ENCODE peak calls at places on chromosomes 3 and 15, in eight cellular contexts. U, G, S, D, Q, O, Y and B are unnamed samples. For H3K27me3, the result is how much of the 10 kb centered on the place peaks cover.

GRCh38 chr15:50340431-50340830 is 14.6 kb downstream of the GABPB1 start:
- DNase-seq in S (no peak), U (no peak), D (no peak), O (no peak), G (no peak), Q (no peak), Y (no peak), B (no peak)

GRCh38 chr3:24520941-24521305 is 26.3 kb upstream of the THRB start:
- DNase-seq in G (no peak), D (no peak), S (peak), Q (no peak), Y (no peak), U (no peak), O (no peak), B (no peak)

GRCh38 chr15:33675246-33675645 is 293.1 kb upstream of the CHRM5 start:
- DNase-seq in Y (no peak), D (no peak), O (peak), S (peak), G (peak), U (peak), Q (no peak), B (no peak)

GRCh38 chr3:146184616-146185015 is 23.6 kb upstream of the PLOD2 start:
- DNase-seq in Y (no peak), Q (no peak), O (peak), U (peak), D (peak), S (no peak), G (no peak), B (no peak)

GRCh38 chr15:73924258-73924921 is 1.9 kb upstream of the LOXL1 start:
- DNase-seq in S (peak), Q (no peak), U (peak), D (no peak), O (peak), G (no peak), Y (no peak), B (no peak)

GRCh38 chr15:94185547-94186236 is 45.7 kb upstream of the MCTP2 start:
- DNase-seq in O (no peak), G (no peak), D (no peak), S (no peak), U (no peak), Q (no peak), Y (no peak), B (no peak)

GRCh38 chr3:136135039-136135802 is 60.9 kb downstream of the MSL2 start:
- DNase-seq in S (no peak), D (no peak), U (no peak), G (no peak), Q (no peak), O (peak), Y (no peak), B (no peak)

GRCh38 chr3:39154323-39155021 is 1.1 kb upstream of the CSRNP1 start:
- DNase-seq in G (peak), O (no peak), Q (no peak), D (no peak), S (no peak), Y (no peak), U (no peak), B (no peak)

GRCh38 chr15:40441012-40441735 is 421 bp downstream of the BAHD1 start:
- DNase-seq in Y (no peak), O (no peak), S (peak), G (peak), Q (no peak), U (no peak), D (no peak), B (peak)

GRCh38 chr15:46260937-46261336 is 626.1 kb downstream of the SQOR start:
- DNase-seq in U (no peak), S (peak), Q (no peak), O (no peak), G (peak), Y (no peak), D (no peak), B (no peak)

GRCh38 chr3:13566769-13567310 is 17.9 kb downstream of the FBLN2 start:
- DNase-seq in D (no peak), U (no peak), Y (no peak), G (no peak), S (no peak), O (no peak), Q (no peak), B (no peak)

GRCh38 chr3:185504636-185505035 is 5.8 kb upstream of the TMEM41A start:
- DNase-seq in O (no peak), D (no peak), Y (no peak), Q (no peak), S (no peak), G (no peak), U (no peak), B (no peak)

GRCh38 chr15:101407439-101407838 is 82.1 kb downstream of the PCSK6 start:
- DNase-seq in S (no peak), D (no peak), O (no peak), G (no peak), Q (no peak), U (no peak), Y (no peak), B (no peak)

GRCh38 chr3:197820550-197821335 is 29.7 kb downstream of the LRCH3 start:
- DNase-seq in D (no peak), S (no peak), G (no peak), O (no peak), Y (no peak), U (no peak), Q (no peak), B (no peak)

GRCh38 chr15:23857028-23857641 is 170.0 kb upstream of the NDN start:
- DNase-seq in G (peak), U (no peak), O (peak), D (peak), S (peak), Q (peak), Y (peak), B (no peak)

GRCh38 chr3:187694801-187695200 is 7.6 kb downstream of the RTP2 start:
- DNase-seq in O (peak), Y (peak), S (no peak), U (no peak), Q (no peak), D (no peak), G (no peak), B (no peak)

GRCh38 chr3:100107227-100107626 is 7.1 kb downstream of the FILIP1L start:
- DNase-seq in O (no peak), U (peak), Q (no peak), Y (no peak), S (no peak), D (no peak), G (no peak), B (no peak)

GRCh38 chr3:190617185-190617584 is 103.3 kb downstream of the IL1RAP start:
- DNase-seq in Y (peak), O (no peak), G (peak), U (no peak), Q (no peak), D (peak), S (no peak), B (no peak)

GRCh38 chr15:69395460-69395859 is 18.7 kb upstream of the KIF23 start:
- DNase-seq in Y (no peak), U (no peak), O (no peak), D (no peak), G (no peak), Q (no peak), S (no peak), B (no peak)

GRCh38 chr15:68994149-68994548 is 20.3 kb upstream of the NOX5 start:
- DNase-seq in Y (no peak), D (no peak), U (peak), S (no peak), G (no peak), O (peak), Q (no peak), B (peak)

GRCh38 chr15:77464129-77464865 is 43.6 kb downstream of the HMG20A start:
- DNase-seq in D (no peak), O (no peak), Q (no peak), Y (no peak), S (no peak), G (no peak), U (no peak), B (no peak)

GRCh38 chr3:95627697-95628096 is 1186.7 kb upstream of the EPHA6 start:
- DNase-seq in Q (no peak), O (no peak), U (no peak), G (no peak), Y (no peak), D (no peak), S (no peak), B (no peak)

GRCh38 chr3:134317106-134317947 is 56.9 kb downstream of the AMOTL2 start:
- DNase-seq in U (peak), G (no peak), S (no peak), D (no peak), Q (no peak), O (no peak), Y (no peak), B (no peak)

GRCh38 chr3:53140575-53141467 is 10.6 kb upstream of the RFT1 start:
- DNase-seq in U (peak), G (no peak), S (no peak), Q (no peak), D (no peak), O (peak), Y (no peak), B (no peak)

GRCh38 chr15:67512933-67513714 is 7.8 kb upstream of the C15orf61 start:
- DNase-seq in S (no peak), D (no peak), U (no peak), O (no peak), Y (no peak), G (no peak), Q (no peak), B (no peak)

GRCh38 chr3:183500349-183500748 is 55.2 kb downstream of the KLHL6 start:
- DNase-seq in G (no peak), O (no peak), U (no peak), Q (no peak), Y (no peak), D (no peak), S (no peak), B (peak)

GRCh38 chr3:81585057-81585456 is 176.4 kb downstream of the GBE1 start:
- DNase-seq in D (no peak), O (no peak), G (no peak), U (no peak), S (no peak), Q (no peak), Y (no peak), B (no peak)

GRCh38 chr3:5198986-5199731 is 11.7 kb downstream of the EDEM1 start:
- DNase-seq in U (no peak), Q (no peak), G (no peak), O (no peak), Y (no peak), D (peak), S (no peak), B (no peak)

GRCh38 chr15:65396965-65397317 is 19.1 kb upstream of the IGDCC3 start:
- DNase-seq in G (no peak), U (no peak), O (no peak), S (no peak), D (no peak), Y (no peak), Q (no peak), B (no peak)
- H3K27me3 ChIP-seq in G (half or more), U (under half), O (under half), S (under half), D (under half), Y (under half), Q (under half), B (half or more)

DNA sequence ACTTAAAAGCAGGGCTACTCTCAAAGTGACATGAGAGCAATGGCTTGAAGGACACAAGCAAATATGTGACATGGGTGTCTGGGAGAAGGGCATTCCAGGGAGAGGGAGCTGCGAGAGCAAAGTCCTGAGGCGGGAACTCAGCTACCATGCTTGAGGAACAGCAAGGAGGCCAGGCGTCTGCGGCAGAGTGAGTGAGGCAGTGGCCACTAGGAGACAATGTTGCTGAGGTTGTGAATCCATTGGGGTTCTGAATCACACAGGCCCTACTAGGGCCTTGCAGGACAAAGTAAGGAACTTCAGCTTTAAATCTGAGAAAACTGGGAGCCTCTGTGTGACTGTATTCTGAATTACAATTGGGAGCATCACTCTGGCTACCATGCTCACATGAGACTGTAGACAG is 94.1 kb upstream of the PRICKLE2 start:
- DNase-seq in Q (no peak), Y (no peak), O (no peak), D (no peak), U (no peak), G (peak), S (no peak), B (no peak)
- TF ChIP-seq CTCF in Q (no peak), Y (no peak), O (peak), D (no peak), U (peak), G (peak), S (no peak), B (no peak)

GRCh38 chr3:46632792-46633191 is 20.5 kb downstream of the FAM240A start:
- DNase-seq in U (no peak), O (peak), G (no peak), D (peak), S (no peak), Q (no peak), Y (no peak), B (no peak)

GRCh38 chr3:46626039-46626438 is 13.7 kb downstream of the FAM240A start:
- DNase-seq in D (no peak), Q (no peak), S (no peak), Y (no peak), G (no peak), O (no peak), U (no peak), B (no peak)

GRCh38 chr3:46629571-46630517 is 17.5 kb downstream of the FAM240A start:
- DNase-seq in U (peak), O (peak), S (peak), Q (peak), G (peak), Y (peak), D (peak), B (no peak)

GRCh38 chr3:46627078-46627477 is 14.8 kb downstream of the FAM240A start:
- DNase-seq in O (no peak), D (no peak), U (no peak), S (no peak), Q (no peak), Y (no peak), G (no peak), B (no peak)

GRCh38 chr3:46628980-46629379 is 16.7 kb downstream of the FAM240A start:
- DNase-seq in D (no peak), O (no peak), Y (no peak), S (no peak), G (no peak), Q (no peak), U (no peak), B (no peak)
- H3K4me3 ChIP-seq in D (no peak), O (no peak), Y (no peak), S (no peak), G (peak), Q (peak), U (no peak), B (no peak)

GRCh38 chr3:128455786-128456748 is 10.6 kb downstream of the DNAJB8 start:
- DNase-seq in O (no peak), S (no peak), U (no peak), G (no peak), Y (no peak), Q (no peak), D (no peak), B (no peak)
- H3K27me3 ChIP-seq in O (under half), S (under half), U (under half), G (under half), Y (half or more), Q (under half), D (under half), B (under half)

DNA sequence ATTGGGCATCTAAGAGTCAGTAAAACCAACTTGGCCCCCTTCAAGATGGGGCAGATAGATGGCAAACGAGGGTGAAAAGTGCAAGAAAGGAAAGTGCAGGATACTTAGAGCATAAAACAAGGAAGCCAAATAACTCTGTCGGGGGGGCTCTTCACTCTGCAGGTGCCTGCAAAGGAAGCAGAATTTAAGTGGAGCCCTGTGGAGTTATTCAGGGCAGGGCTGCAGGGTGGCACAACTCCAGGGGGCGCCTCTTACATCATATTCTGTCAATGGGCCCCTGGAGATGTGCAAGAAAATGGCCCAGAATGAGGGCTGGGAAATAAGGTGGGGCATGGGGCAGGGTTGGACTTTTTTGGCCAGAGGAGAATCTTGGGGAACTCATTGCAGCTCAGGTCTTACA is 69.7 kb downstream of the CD47 start:
- DNase-seq in G (no peak), D (no peak), Q (no peak), S (no peak), Y (no peak), O (no peak), U (no peak), B (no peak)
- TF ChIP-seq CTCF in G (no peak), D (no peak), Q (no peak), S (no peak), Y (no peak), O (no peak), U (no peak), B (no peak)

DNA sequence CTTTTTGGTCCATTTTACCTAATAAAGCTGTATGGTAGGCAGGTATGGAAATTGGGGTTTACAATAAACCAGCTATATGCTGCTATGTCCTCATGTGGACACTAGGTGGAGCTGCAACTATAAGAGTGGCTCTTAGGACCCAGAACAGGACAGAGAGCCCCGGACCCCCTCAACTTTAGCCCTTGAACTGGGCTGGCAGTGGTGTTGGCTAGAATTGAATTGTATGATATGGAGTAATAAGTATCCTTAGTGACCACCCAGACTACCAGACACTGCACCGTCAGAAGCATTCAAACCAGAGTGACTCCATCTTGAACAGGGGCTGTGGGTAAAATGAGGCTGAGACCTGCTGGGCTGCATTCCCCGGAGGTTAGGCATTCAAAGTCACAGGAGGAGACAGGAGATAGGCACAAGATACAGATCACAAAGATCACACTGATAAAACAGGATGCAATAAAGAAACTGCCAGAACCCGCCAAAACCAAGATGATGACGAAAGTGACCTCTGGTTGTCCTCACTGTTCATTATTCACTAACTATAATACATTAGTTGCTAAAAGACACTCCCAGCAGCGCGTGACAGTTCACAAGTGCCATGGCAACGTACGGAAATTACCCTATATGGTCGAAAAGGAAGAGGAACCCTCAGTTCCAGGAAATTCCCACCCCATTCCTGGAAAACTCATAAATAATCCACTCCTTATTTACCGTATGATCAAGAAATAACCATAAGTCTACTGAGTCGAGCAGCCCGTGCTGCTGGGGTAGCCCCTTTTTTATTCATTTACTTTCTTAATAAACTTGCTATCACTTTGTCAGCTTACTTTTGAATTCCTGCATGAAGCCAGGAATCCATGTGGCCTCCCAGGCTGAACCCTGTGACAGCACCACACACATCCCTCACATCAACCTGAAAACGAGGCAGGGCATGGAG is 68.7 kb upstream of the BLM start:
- DNase-seq in Q (no peak), G (peak), Y (peak), D (peak), U (peak), S (peak), O (peak), B (no peak)
- H3K4me3 ChIP-seq in Q (no peak), G (no peak), Y (peak), D (no peak), U (no peak), S (no peak), O (no peak), B (no peak)